ENCODE peak calls at places on chromosome 20, in four cellular contexts. I, Z, J and X are unnamed samples.
A peak's percentile ranks its signal among the peaks of the same experiment; 100 is the strongest.

GRCh38 chr20:62830251-62830650 is 13.4 kb downstream of the COL9A3 start:
- DNase-seq in I (peak; percentile 18), Z (no peak), J (no peak), X (no peak)

GRCh38 chr20:41601742-41602141 is 16.4 kb downstream of the CHD6 start:
- DNase-seq in I (no peak), Z (no peak), J (no peak), X (no peak)

GRCh38 chr20:57654363-57654997 is 34.3 kb upstream of the ZBP1 start:
- DNase-seq in I (peak; percentile 55), Z (peak; percentile 91), J (peak; percentile 32), X (no peak)

GRCh38 chr20:33862709-33863403 is 51.7 kb downstream of the CHMP4B start:
- DNase-seq in I (peak; percentile 61), Z (peak; percentile 83), J (peak; percentile 13), X (peak; percentile 27)

GRCh38 chr20:60808701-60809100 is 443.4 kb upstream of the CDH4 start:
- DNase-seq in I (no peak), Z (no peak), J (no peak), X (no peak)

GRCh38 chr20:33839591-33839990 is 28.4 kb downstream of the CHMP4B start:
- DNase-seq in I (peak; percentile 72), Z (no peak), J (no peak), X (peak; percentile 66)

GRCh38 chr20:46774943-46775560 is 65.6 kb downstream of the SLC2A10 start:
- DNase-seq in I (no peak), Z (no peak), J (no peak), X (no peak)

GRCh38 chr20:50146732-50147662 is 6.5 kb downstream of the PEDS1 start:
- DNase-seq in I (no peak), Z (no peak), J (peak; percentile 51), X (no peak)

GRCh38 chr20:36830791-36831691 is 44.9 kb upstream of the TLDC2 start:
- DNase-seq in I (peak; percentile 89), Z (peak; percentile 52), J (no peak), X (peak; percentile 80)

GRCh38 chr20:37880726-37881591 is 22.0 kb upstream of the VSTM2L start:
- DNase-seq in I (peak; percentile 90), Z (no peak), J (no peak), X (peak; percentile 87)

GRCh38 chr20:62872863-62873261 is 11.2 kb upstream of the TCFL5 start:
- DNase-seq in I (no peak), Z (no peak), J (no peak), X (no peak)

GRCh38 chr20:37131486-37131885 is 35.7 kb upstream of the RBL1 start:
- DNase-seq in I (no peak), Z (no peak), J (no peak), X (no peak)

GRCh38 chr20:62875419-62876355 is 14.1 kb upstream of the TCFL5 start:
- DNase-seq in I (peak; percentile 89), Z (peak; percentile 90), J (no peak), X (peak; percentile 81)

GRCh38 chr20:58127731-58128130 is 100.7 kb downstream of the ANKRD60 start:
- DNase-seq in I (no peak), Z (peak; percentile 77), J (no peak), X (no peak)

GRCh38 chr20:32763202-32763999 is 1.2 kb downstream of the DNMT3B start:
- DNase-seq in I (no peak), Z (no peak), J (no peak), X (no peak)

GRCh38 chr20:58555078-58555765 is 40.0 kb upstream of the APCDD1L start:
- DNase-seq in I (no peak), Z (peak; percentile 95), J (no peak), X (no peak)